ENCODE peak calls at places on chromosomes 2 and 18, in nine cellular contexts. G, Q, H, J, R, T, A, M and W are unnamed samples.

GRCh38 chr2:11344342-11344955 is at the start of gene ROCK2:
- DNase-seq in G (peak), Q (peak), H (peak), J (peak), R (peak), T (peak), A (peak), M (peak), W (peak)

GRCh38 chr18:43398601-43399000 is 121.3 kb upstream of the SYT4 start:
- DNase-seq in G (no peak), Q (no peak), H (no peak), J (no peak), R (no peak), T (no peak), A (no peak), M (no peak), W (no peak)

GRCh38 chr2:74178211-74179062 is at the start of gene MOB1A:
- DNase-seq in G (peak), Q (peak), H (peak), J (peak), R (peak), T (peak), A (peak), M (peak), W (peak)

GRCh38 chr18:832085-832681 is 20.1 kb upstream of the YES1 start:
- DNase-seq in G (no peak), Q (no peak), H (no peak), J (no peak), R (peak), T (no peak), A (no peak), M (no peak), W (no peak)

GRCh38 chr2:241949736-241950412 is 80.3 kb downstream of the RTP5 start:
- DNase-seq in G (no peak), Q (no peak), H (no peak), J (no peak), R (no peak), T (no peak), A (no peak), M (no peak), W (no peak)

GRCh38 chr18:12087483-12087960 is 6.1 kb upstream of the ANKRD62 start:
- DNase-seq in G (no peak), Q (no peak), H (no peak), J (no peak), R (no peak), T (no peak), A (no peak), M (no peak), W (no peak)

GRCh38 chr18:78721281-78721949 is 258.2 kb upstream of the SALL3 start:
- DNase-seq in G (no peak), Q (peak), H (no peak), J (no peak), R (no peak), T (no peak), A (no peak), M (no peak), W (no peak)

GRCh38 chr2:73984203-73984921 is at the start of gene TET3:
- DNase-seq in G (peak), Q (peak), H (no peak), J (peak), R (peak), T (no peak), A (no peak), M (no peak), W (no peak)

GRCh38 chr2:136118819-136119716 is 1.1 kb upstream of the CXCR4 start:
- DNase-seq in G (peak), Q (peak), H (no peak), J (no peak), R (peak), T (no peak), A (no peak), M (no peak), W (no peak)

GRCh38 chr18:62106271-62106670 is 80.6 kb downstream of the PIGN start:
- DNase-seq in G (no peak), Q (no peak), H (no peak), J (no peak), R (no peak), T (no peak), A (no peak), M (peak), W (no peak)

GRCh38 chr2:77922567-77922966 is 400.4 kb upstream of the LRRTM4 start:
- DNase-seq in G (no peak), Q (no peak), H (no peak), J (no peak), R (no peak), T (no peak), A (no peak), M (no peak), W (no peak)

GRCh38 chr18:23354625-23355024 is 98.5 kb upstream of the RIOK3 start:
- DNase-seq in G (no peak), Q (no peak), H (peak), J (no peak), R (no peak), T (no peak), A (peak), M (peak), W (no peak)

GRCh38 chr2:176001903-176002683 is at the start of gene LNPK:
- DNase-seq in G (peak), Q (peak), H (peak), J (peak), R (peak), T (peak), A (peak), M (peak), W (peak)

GRCh38 chr2:174339971-174340399 is 5.2 kb downstream of the SP9 start:
- DNase-seq in G (no peak), Q (no peak), H (no peak), J (no peak), R (peak), T (no peak), A (no peak), M (no peak), W (no peak)

GRCh38 chr2:41924024-41924423 is 123.8 kb upstream of the PKDCC start:
- DNase-seq in G (no peak), Q (no peak), H (no peak), J (no peak), R (no peak), T (no peak), A (no peak), M (no peak), W (no peak)

GRCh38 chr18:62596145-62597005 is 73.5 kb downstream of the ZCCHC2 start:
- DNase-seq in G (peak), Q (no peak), H (no peak), J (no peak), R (no peak), T (no peak), A (peak), M (no peak), W (no peak)

GRCh38 chr2:16623046-16623445 is 42.6 kb downstream of the CYRIA start:
- DNase-seq in G (no peak), Q (no peak), H (peak), J (no peak), R (no peak), T (no peak), A (peak), M (no peak), W (peak)

GRCh38 chr18:267380-267687 is 513 bp downstream of the THOC1 start:
- DNase-seq in G (no peak), Q (no peak), H (no peak), J (no peak), R (peak), T (no peak), A (no peak), M (no peak), W (no peak)

GRCh38 chr2:98008415-98008814 is 12.7 kb upstream of the TMEM131 start:
- DNase-seq in G (no peak), Q (no peak), H (no peak), J (no peak), R (no peak), T (no peak), A (no peak), M (no peak), W (no peak)

GRCh38 chr18:48997985-48998831 is 47.4 kb upstream of the SMAD7 start:
- DNase-seq in G (peak), Q (peak), H (peak), J (peak), R (no peak), T (peak), A (peak), M (peak), W (peak)

GRCh38 chr2:215698566-215698965 is 262.7 kb upstream of the FN1 start:
- DNase-seq in G (no peak), Q (no peak), H (peak), J (no peak), R (no peak), T (peak), A (no peak), M (no peak), W (peak)

GRCh38 chr2:183172220-183172887 is 48.1 kb downstream of the NUP35 start:
- DNase-seq in G (no peak), Q (peak), H (no peak), J (no peak), R (no peak), T (no peak), A (no peak), M (no peak), W (no peak)

GRCh38 chr2:170887496-170888265 is 41.4 kb upstream of the GORASP2 start:
- DNase-seq in G (no peak), Q (no peak), H (no peak), J (no peak), R (no peak), T (no peak), A (no peak), M (no peak), W (no peak)

GRCh38 chr18:25503567-25504081 is 151.7 kb upstream of the ZNF521 start:
- DNase-seq in G (peak), Q (no peak), H (peak), J (peak), R (peak), T (peak), A (no peak), M (peak), W (peak)

GRCh38 chr2:96143231-96143847 is 1.9 kb downstream of the DUSP2 start:
- DNase-seq in G (no peak), Q (no peak), H (no peak), J (no peak), R (peak), T (no peak), A (no peak), M (no peak), W (no peak)

GRCh38 chr2:42210203-42210602 is 41.0 kb downstream of the EML4 start:
- DNase-seq in G (no peak), Q (no peak), H (no peak), J (no peak), R (no peak), T (no peak), A (no peak), M (no peak), W (no peak)

GRCh38 chr2:197300139-197300538 is 10.4 kb downstream of the ANKRD44 start:
- DNase-seq in G (no peak), Q (no peak), H (no peak), J (no peak), R (no peak), T (no peak), A (no peak), M (no peak), W (no peak)

GRCh38 chr2:72883356-72883962 is 3.7 kb upstream of the SPR start:
- DNase-seq in G (peak), Q (no peak), H (peak), J (no peak), R (no peak), T (no peak), A (no peak), M (peak), W (no peak)

GRCh38 chr18:48958951-48959350 is 8.2 kb upstream of the SMAD7 start:
- DNase-seq in G (no peak), Q (no peak), H (no peak), J (no peak), R (no peak), T (no peak), A (no peak), M (no peak), W (no peak)

GRCh38 chr2:20691076-20691708 is 24.2 kb downstream of the GDF7 start:
- DNase-seq in G (no peak), Q (no peak), H (no peak), J (no peak), R (no peak), T (no peak), A (no peak), M (no peak), W (no peak)

GRCh38 chr2:205047273-205047839 is 502.1 kb downstream of the PARD3B start:
- DNase-seq in G (no peak), Q (no peak), H (no peak), J (no peak), R (no peak), T (no peak), A (no peak), M (no peak), W (no peak)
- TF ChIP-seq CTCF in G (no peak), Q (no peak), H (no peak), J (no peak), R (no peak), T (no peak), A (no peak), M (no peak), W (no peak)

DNA sequence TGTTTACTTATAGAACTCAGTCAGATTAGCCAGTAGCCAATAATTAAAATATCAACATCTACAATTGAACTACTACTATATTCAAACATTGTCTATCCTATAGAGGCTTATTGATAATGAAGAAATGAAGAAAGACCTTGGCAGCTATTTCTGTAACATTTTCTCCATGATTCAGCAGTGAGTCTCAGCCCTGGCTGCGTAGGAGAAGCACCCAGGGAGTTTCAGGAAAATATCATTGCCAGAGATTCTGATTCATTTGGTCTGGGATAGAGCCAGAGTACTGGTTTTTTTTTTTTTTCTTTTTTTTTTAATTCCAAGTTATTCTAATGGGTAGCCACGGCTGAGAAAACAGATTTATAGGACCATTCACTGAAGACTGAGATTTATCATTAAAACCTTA is 404.8 kb downstream of the TXNL1 start:
- DNase-seq in G (peak), Q (no peak), H (peak), J (no peak), R (no peak), T (peak), A (no peak), M (peak), W (peak)
- H3K4me3 ChIP-seq in G (no peak), Q (no peak), H (no peak), J (no peak), R (no peak), T (no peak), A (no peak), M (no peak), W (no peak)

DNA sequence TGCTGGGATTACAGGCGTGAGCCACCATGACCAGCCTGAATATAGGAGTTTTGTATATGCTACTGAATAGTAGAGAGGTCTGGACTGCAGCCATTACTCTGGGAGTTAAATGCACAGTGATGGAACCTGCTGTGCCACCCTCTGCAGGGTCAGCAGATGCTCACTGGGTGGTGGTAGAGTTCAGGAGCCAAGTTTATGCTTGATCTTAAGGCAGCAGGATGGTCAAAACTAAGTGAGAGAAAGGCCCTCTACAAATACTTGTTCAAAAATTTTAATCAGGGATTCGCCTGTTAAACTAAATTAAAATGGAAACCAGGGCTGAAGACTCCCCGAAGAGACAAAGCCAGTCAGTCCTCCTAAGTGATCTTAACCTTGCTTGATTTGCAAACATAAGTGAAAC is 4.1 kb upstream of the WDFY1 start:
- DNase-seq in G (no peak), Q (no peak), H (no peak), J (no peak), R (no peak), T (no peak), A (no peak), M (no peak), W (no peak)
- TF ChIP-seq CTCF in G (no peak), Q (no peak), H (no peak), J (no peak), R (no peak), T (no peak), A (no peak), M (no peak), W (no peak)

DNA sequence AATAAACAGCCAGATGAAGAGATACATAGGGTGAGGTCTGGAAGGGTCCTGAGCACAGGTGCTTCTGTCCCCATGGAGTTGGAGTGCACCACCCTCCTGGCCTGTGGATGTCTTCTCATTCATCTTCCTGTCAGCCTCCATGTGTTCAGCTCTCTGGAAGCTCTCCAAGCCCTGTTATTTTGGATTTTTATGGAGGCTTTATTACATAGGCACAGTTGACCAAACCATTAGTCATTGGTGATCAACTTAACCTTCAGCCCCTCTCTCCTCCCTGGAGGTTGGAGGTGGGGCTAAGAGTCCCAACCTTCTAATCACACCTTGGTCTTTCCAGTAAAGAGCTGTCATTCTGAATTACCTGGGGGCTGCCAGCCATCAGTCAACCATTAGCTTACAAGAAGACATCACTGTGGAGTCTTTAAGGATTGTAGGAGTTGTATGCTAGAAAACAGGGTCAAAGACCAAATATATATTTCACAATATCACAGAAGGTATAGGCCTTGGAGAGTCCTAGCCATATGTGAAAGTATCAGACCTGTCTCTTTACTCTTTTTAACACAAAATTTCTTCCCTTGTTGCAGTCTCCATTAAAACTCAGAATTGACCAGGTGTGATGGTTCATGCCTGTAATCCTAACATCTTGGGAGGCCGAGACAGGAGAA is 7.5 kb upstream of the MCFD2 start:
- DNase-seq in G (no peak), Q (no peak), H (peak), J (no peak), R (no peak), T (no peak), A (peak), M (no peak), W (no peak)
- H3K4me3 ChIP-seq in G (no peak), Q (no peak), H (no peak), J (no peak), R (no peak), T (no peak), A (no peak), M (no peak), W (no peak)

GRCh38 chr2:237278593-237278992 is 135.4 kb downstream of the COL6A3 start:
- DNase-seq in G (peak), Q (no peak), H (peak), J (no peak), R (no peak), T (no peak), A (no peak), M (no peak), W (no peak)

GRCh38 chr2:237280937-237281336 is 133.0 kb downstream of the COL6A3 start:
- DNase-seq in G (no peak), Q (no peak), H (no peak), J (no peak), R (no peak), T (no peak), A (no peak), M (no peak), W (no peak)

GRCh38 chr2:237281900-237282306 is 132.1 kb downstream of the COL6A3 start:
- DNase-seq in G (no peak), Q (no peak), H (peak), J (no peak), R (no peak), T (peak), A (peak), M (no peak), W (peak)

GRCh38 chr2:237279012-237279768 is 134.8 kb downstream of the COL6A3 start:
- DNase-seq in G (no peak), Q (no peak), H (peak), J (no peak), R (no peak), T (no peak), A (no peak), M (no peak), W (no peak)

GRCh38 chr2:237280235-237280634 is 133.7 kb downstream of the COL6A3 start:
- DNase-seq in G (no peak), Q (no peak), H (peak), J (no peak), R (no peak), T (peak), A (no peak), M (no peak), W (peak)
- TF ChIP-seq CTCF in G (no peak), Q (no peak), H (no peak), J (no peak), R (no peak), T (peak), A (no peak), M (no peak), W (peak)

GRCh38 chr2:188293601-188294482 is 2.2 kb downstream of the GULP1 start:
- DNase-seq in G (peak), Q (peak), H (peak), J (peak), R (peak), T (peak), A (peak), M (peak), W (no peak)

GRCh38 chr2:188294547-188294946 is 2.9 kb downstream of the GULP1 start:
- DNase-seq in G (no peak), Q (no peak), H (no peak), J (no peak), R (no peak), T (no peak), A (no peak), M (peak), W (no peak)

GRCh38 chr2:188292446-188293239 is 969 bp downstream of the GULP1 start:
- DNase-seq in G (peak), Q (peak), H (peak), J (peak), R (peak), T (peak), A (peak), M (peak), W (peak)

GRCh38 chr2:188291142-188291616 is 495 bp upstream of the GULP1 start:
- DNase-seq in G (no peak), Q (peak), H (peak), J (peak), R (no peak), T (no peak), A (no peak), M (peak), W (no peak)

DNA sequence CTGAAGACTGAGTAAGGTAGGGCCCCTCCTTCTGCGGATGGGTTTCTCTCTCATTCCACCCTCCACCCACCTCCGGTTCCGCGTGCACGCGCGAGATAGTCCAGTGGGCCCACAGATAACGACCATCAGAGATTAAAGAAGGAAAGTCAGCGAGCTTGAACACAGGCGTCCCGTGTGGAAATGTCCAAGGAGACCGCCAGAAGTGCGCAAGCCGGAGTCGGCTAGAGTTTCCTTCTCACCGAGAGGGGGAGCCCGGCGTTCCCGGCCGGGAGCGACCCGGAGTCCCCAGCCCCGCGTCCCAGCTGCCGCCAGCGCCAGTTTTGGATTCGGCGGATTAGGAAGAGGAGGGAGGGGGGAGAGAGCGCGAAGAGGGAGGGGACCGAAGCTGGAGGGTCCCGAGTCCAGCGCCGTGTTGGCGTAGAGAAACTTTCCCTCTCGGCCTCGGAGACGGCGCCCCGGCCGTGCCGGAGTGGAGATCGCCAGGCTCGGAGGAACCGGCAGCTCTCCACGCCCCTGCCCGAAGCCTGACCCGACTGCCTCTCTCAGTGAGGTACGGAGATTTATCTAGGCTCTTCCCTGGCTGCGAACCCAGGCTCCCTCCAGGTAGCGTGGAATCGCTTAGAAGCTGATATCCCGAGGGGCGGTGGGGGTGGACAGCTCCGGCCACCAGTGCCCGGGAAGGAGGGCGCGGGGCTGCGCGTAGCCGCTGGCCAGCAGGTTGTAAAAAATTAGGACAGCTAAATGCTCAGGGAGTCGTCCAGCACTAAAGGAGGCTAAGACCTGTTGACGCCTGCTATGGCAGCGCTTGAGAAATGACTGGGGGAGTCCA is at the start of gene GULP1:
- DNase-seq in G (peak), Q (peak), H (peak), J (peak), R (peak), T (peak), A (peak), M (peak), W (no peak)
- H3K4me3 ChIP-seq in G (peak), Q (peak), H (peak), J (peak), R (peak), T (peak), A (peak), M (peak), W (peak)